ENCODE peak calls at places on chromosomes 12 and 14, in seven cellular contexts. J is NCI-H2081; A is head of caudate nucleus; R is HepG2; M is nephron progenitor cell; X is AG08396; Q is CD8-positive, alpha-beta memory T cell. E is an unnamed sample.

GRCh38 chr12:26855337-26856089 is 22.5 kb upstream of the ITPR2 start:
- DNase-seq in J (no peak), A (no peak), R (peak), M (no peak), X (no peak), Q (no peak), E (no peak)

GRCh38 chr14:76089575-76089974 is 62.1 kb upstream of the GPATCH2L start:
- DNase-seq in J (no peak), A (no peak), R (no peak), M (no peak), X (no peak), Q (no peak), E (no peak)

GRCh38 chr12:117045175-117045997 is 53.8 kb downstream of the TESC start:
- DNase-seq in J (peak), A (peak), R (peak), M (no peak), X (no peak), Q (no peak), E (no peak)

GRCh38 chr12:110234197-110235154 is 46.6 kb upstream of the ATP2A2 start:
- DNase-seq in J (no peak), A (no peak), R (no peak), M (no peak), X (no peak), Q (no peak), E (no peak)

GRCh38 chr12:62692884-62693283 is 226.3 kb downstream of the MON2 start:
- DNase-seq in J (no peak), A (no peak), R (no peak), M (no peak), X (peak), Q (no peak), E (no peak)

GRCh38 chr14:54944737-54945391 is 42.2 kb upstream of the GCH1 start:
- DNase-seq in J (no peak), A (no peak), R (peak), M (no peak), X (no peak), Q (no peak), E (no peak)

GRCh38 chr12:63042646-63043045 is 107.7 kb upstream of the PPM1H start:
- DNase-seq in J (no peak), A (no peak), R (no peak), M (no peak), X (no peak), Q (no peak), E (no peak)

GRCh38 chr14:98612434-98613200 is 659.4 kb downstream of the BCL11B start:
- DNase-seq in J (no peak), A (peak), R (no peak), M (no peak), X (no peak), Q (no peak), E (no peak)

GRCh38 chr14:59422069-59422881 is 42.9 kb downstream of the GPR135 start:
- DNase-seq in J (no peak), A (no peak), R (no peak), M (no peak), X (no peak), Q (no peak), E (no peak)

GRCh38 chr12:96034631-96035282 is 630 bp downstream of the LTA4H start:
- DNase-seq in J (peak), A (peak), R (peak), M (peak), X (peak), Q (peak), E (peak)

GRCh38 chr12:25436206-25436912 is 116.7 kb downstream of the LMNTD1 start:
- DNase-seq in J (peak), A (peak), R (peak), M (peak), X (peak), Q (no peak), E (peak)